ENCODE peak calls at places on chromosomes 2 and 18, in five cellular contexts. U is ovary, Y is anterior cingulate cortex, S is Right ventricle myocardium superior, K is RKO. L is an unnamed sample.

GRCh38 chr2:11329759-11330158 is 14.7 kb downstream of the ROCK2 start:
- DNase-seq in U (no peak), Y (no peak), K (peak), S (no peak), L (no peak)

GRCh38 chr2:200787351-200788128 is 24.2 kb upstream of the BZW1 start:
- DNase-seq in K (peak), S (no peak), Y (no peak), U (no peak), L (no peak)

GRCh38 chr2:169664978-169665930 is 29.0 kb downstream of the CFAP210 start:
- DNase-seq in K (no peak), U (no peak), S (no peak), Y (no peak), L (no peak)

GRCh38 chr2:84169871-84170270 is 289.2 kb downstream of the SUCLG1 start:
- DNase-seq in S (no peak), Y (no peak), K (no peak), U (no peak), L (no peak)

GRCh38 chr18:48355526-48356115 is 53.6 kb downstream of the ZBTB7C start:
- DNase-seq in K (no peak), S (no peak), Y (no peak), U (no peak), L (no peak)

GRCh38 chr2:182824759-182825143 is 41.7 kb downstream of the FRZB start:
- DNase-seq in S (no peak), U (no peak), K (no peak), Y (no peak), L (no peak)

GRCh38 chr2:236121546-236121945 is 46.6 kb downstream of the GBX2 start:
- DNase-seq in S (no peak), Y (no peak), K (peak), U (no peak), L (no peak)

GRCh38 chr2:657766-658165 is 19.4 kb downstream of the TMEM18 start:
- DNase-seq in K (no peak), Y (no peak), U (no peak), S (no peak), L (no peak)

GRCh38 chr2:70248810-70249438 is 496 bp upstream of the TIA1 start:
- DNase-seq in K (peak), Y (peak), S (peak), U (peak), L (peak)

GRCh38 chr2:188788621-188789020 is 185.6 kb upstream of the COL3A1 start:
- DNase-seq in K (peak), U (peak), Y (no peak), S (peak), L (no peak)

GRCh38 chr2:124048102-124048501 is 23.0 kb downstream of the CNTNAP5 start:
- DNase-seq in Y (no peak), U (no peak), S (no peak), K (no peak), L (no peak)

GRCh38 chr2:128727404-128727803 is 408.7 kb upstream of the HS6ST1 start:
- DNase-seq in U (no peak), K (no peak), S (no peak), Y (no peak), L (no peak)

GRCh38 chr18:24799176-24799575 is 338.7 kb downstream of the HRH4 start:
- DNase-seq in Y (no peak), K (no peak), U (no peak), S (no peak), L (no peak)

GRCh38 chr2:46268196-46268595 is 29.0 kb upstream of the EPAS1 start:
- DNase-seq in U (no peak), K (no peak), S (no peak), Y (no peak), L (no peak)